ENCODE peak calls at places on chromosome 9, in six cellular contexts. Z, S, P, I, A and Q are unnamed samples.

GRCh38 chr9:120985759-120986353 is 59.3 kb upstream of the TRAF1 start:
- DNase-seq in A (peak), S (no peak), P (peak), I (peak), Z (no peak), Q (peak)

GRCh38 chr9:121498150-121498486 is 1.5 kb downstream of the GGTA1 start:
- DNase-seq in I (peak), Z (peak), P (peak), S (no peak), A (peak), Q (peak)

GRCh38 chr9:120863833-120864232 is 13.2 kb downstream of the PHF19 start:
- DNase-seq in A (no peak), S (no peak), P (no peak), I (peak), Z (no peak), Q (no peak)

GRCh38 chr9:18393340-18394130 is 80.4 kb upstream of the ADAMTSL1 start:
- DNase-seq in Z (no peak), A (no peak), P (peak), I (no peak), S (no peak), Q (no peak)

GRCh38 chr9:37243588-37244345 is 123.4 kb downstream of the ZCCHC7 start:
- DNase-seq in A (no peak), P (no peak), S (no peak), I (no peak), Z (no peak), Q (no peak)

GRCh38 chr9:89418882-89419641 is 78.9 kb downstream of the SEMA4D start:
- DNase-seq in S (no peak), A (no peak), I (no peak), P (no peak), Z (no peak), Q (no peak)

GRCh38 chr9:4435197-4435596 is 55.1 kb upstream of the SLC1A1 start:
- DNase-seq in A (no peak), I (no peak), Z (no peak), S (no peak), P (no peak), Q (no peak)

GRCh38 chr9:69180670-69181069 is 6.6 kb downstream of the TJP2 start:
- DNase-seq in P (peak), S (no peak), A (peak), I (peak), Z (no peak), Q (peak)

GRCh38 chr9:22060831-22061383 is 51.8 kb upstream of the CDKN2B start:
- DNase-seq in I (no peak), A (no peak), S (no peak), P (no peak), Z (no peak), Q (no peak)

GRCh38 chr9:70156729-70157128 is 102.0 kb upstream of the SMC5 start:
- DNase-seq in P (no peak), I (no peak), A (no peak), Z (no peak), S (no peak), Q (no peak)

GRCh38 chr9:4666042-4666699 is at the start of gene SPATA6L:
- DNase-seq in Z (no peak), P (peak), I (no peak), S (peak), A (peak), Q (peak)

GRCh38 chr9:105307731-105308130 is 63.3 kb downstream of the SLC44A1 start:
- DNase-seq in Z (no peak), P (no peak), A (no peak), I (no peak), S (no peak), Q (no peak)

GRCh38 chr9:20981486-20981885 is 50.0 kb downstream of the HACD4 start:
- DNase-seq in P (no peak), Z (no peak), A (no peak), I (no peak), S (no peak), Q (no peak)
- H3K27ac ChIP-seq in P (no peak), Z (peak), A (peak), I (no peak), S (no peak), Q (no peak)

GRCh38 chr9:136980669-136981478 is 1.9 kb upstream of the LCNL1 start:
- DNase-seq in I (no peak), S (no peak), A (no peak), P (no peak), Z (no peak), Q (no peak)

GRCh38 chr9:136979769-136980587 is 2.7 kb downstream of the PTGDS start:
- DNase-seq in P (peak), I (no peak), A (no peak), Z (no peak), S (no peak), Q (no peak)

GRCh38 chr9:136977223-136978072 is at the start of gene PTGDS:
- DNase-seq in A (no peak), Z (no peak), P (no peak), S (no peak), I (no peak), Q (no peak)

GRCh38 chr9:136978865-136979544 is 1.7 kb downstream of the PTGDS start:
- DNase-seq in A (no peak), S (no peak), P (no peak), Z (no peak), I (no peak), Q (no peak)

GRCh38 chr9:136978073-136978864 is 965 bp downstream of the PTGDS start:
- DNase-seq in Z (no peak), I (peak), A (peak), S (peak), P (no peak), Q (no peak)
- TF ChIP-seq GABPA in Z (no peak), I (no peak), A (no peak), S (no peak), P (no peak), Q (no peak)

GRCh38 chr9:13267743-13268142 is 11.7 kb downstream of the MPDZ start:
- DNase-seq in P (no peak), Z (no peak), I (no peak), S (no peak), A (no peak), Q (no peak)
- H3K4me3 ChIP-seq in P (no peak), Z (no peak), I (no peak), S (no peak), A (no peak), Q (no peak)

DNA sequence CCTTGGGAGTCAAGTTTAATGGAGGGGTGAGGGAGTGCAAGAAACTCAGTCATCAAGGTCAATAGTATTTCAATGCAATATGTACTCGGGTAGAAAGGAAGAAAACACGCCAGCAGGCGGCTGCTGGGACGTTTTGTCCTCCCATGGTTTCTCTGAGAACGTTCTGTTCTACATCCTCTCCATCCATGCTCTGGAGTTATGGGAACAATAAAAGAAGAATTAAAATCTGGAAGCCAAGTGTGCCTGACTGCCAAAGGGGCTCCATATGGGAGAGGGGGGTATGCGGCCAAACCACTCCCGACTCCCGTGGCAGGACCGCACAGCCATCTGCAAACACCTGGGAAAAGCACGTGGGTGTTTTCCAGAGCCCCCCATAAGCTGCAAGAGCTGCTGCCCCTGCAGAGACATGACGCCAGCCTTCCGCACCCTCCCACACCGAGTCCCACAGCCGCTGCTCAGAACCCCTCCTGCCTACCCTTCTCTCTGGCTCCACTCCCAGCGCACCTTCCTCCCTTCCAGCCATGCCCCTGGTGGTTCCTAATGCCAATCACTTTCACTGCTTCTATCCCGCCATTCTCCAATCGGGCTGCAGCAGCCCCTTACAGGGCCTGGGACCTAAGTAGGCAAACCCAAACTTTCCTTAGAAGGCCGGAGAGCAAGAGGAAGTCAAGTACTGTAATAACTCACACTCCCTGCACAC is 241.6 kb downstream of the SYK start:
- DNase-seq in P (no peak), S (no peak), Z (no peak), I (no peak), A (no peak), Q (no peak)
- H3K27ac ChIP-seq in P (no peak), S (no peak), Z (no peak), I (no peak), A (no peak), Q (no peak)